ENCODE peak calls at places on chromosome 5, in four cellular contexts. R, T, H and Q are unnamed samples.
A peak's percentile ranks its signal among the peaks of the same experiment; 100 is the strongest.

GRCh38 chr5:170538970-170539586 is 35.3 kb downstream of the KCNIP1 start:
- DNase-seq in R (no peak), T (no peak), H (no peak), Q (no peak)

GRCh38 chr5:317086-317811 is 4.3 kb upstream of the AHRR start:
- DNase-seq in R (no peak), T (peak; percentile 85), H (no peak), Q (no peak)

GRCh38 chr5:18010053-18010452 is 375.8 kb downstream of the TAF11L14 start:
- DNase-seq in R (no peak), T (peak; percentile 47), H (no peak), Q (no peak)

GRCh38 chr5:101535626-101536025 is 632.5 kb upstream of the ST8SIA4 start:
- DNase-seq in R (no peak), T (no peak), H (no peak), Q (no peak)

GRCh38 chr5:35202319-35203111 is 27.8 kb downstream of the PRLR start:
- DNase-seq in R (peak; percentile 33), T (peak; percentile 76), H (no peak), Q (no peak)

GRCh38 chr5:95081500-95082355 is 203.2 kb downstream of the MCTP1 start:
- DNase-seq in R (no peak), T (peak; percentile 72), H (no peak), Q (no peak)

GRCh38 chr5:179825655-179826182 is 5.0 kb downstream of the SQSTM1 start:
- DNase-seq in R (no peak), T (peak; percentile 65), H (no peak), Q (no peak)

GRCh38 chr5:55418994-55419991 is 111.5 kb downstream of the MTREX start:
- DNase-seq in R (no peak), T (no peak), H (no peak), Q (no peak)

GRCh38 chr5:110008131-110008530 is 318.4 kb downstream of the MAN2A1 start:
- DNase-seq in R (no peak), T (no peak), H (no peak), Q (no peak)